ENCODE peak calls at places on chromosomes 6 and 20, in nine cellular contexts. U, A, R, C, S, Y, G, I and O are unnamed samples. For H3K9me3, the result is how much of the 10 kb centered on the place peaks cover.

GRCh38 chr20:4064118-4064962 is 49.0 kb upstream of the RNF24 start:
- DNase-seq in U (peak), A (peak), R (peak), C (peak), S (peak), Y (peak), G (no peak), I (peak), O (peak)

GRCh38 chr6:84151669-84152068 is 75.8 kb downstream of the CEP162 start:
- DNase-seq in U (no peak), A (no peak), R (no peak), C (no peak), S (no peak), Y (no peak), G (no peak), I (no peak), O (no peak)

GRCh38 chr20:46765506-46765905 is 56.1 kb downstream of the SLC2A10 start:
- DNase-seq in U (no peak), A (no peak), R (no peak), C (no peak), S (no peak), Y (no peak), G (no peak), I (no peak), O (no peak)

GRCh38 chr6:81766482-81767069 is 14.1 kb upstream of the TENT5A start:
- DNase-seq in U (no peak), A (peak), R (no peak), C (peak), S (no peak), Y (no peak), G (no peak), I (peak), O (peak)

GRCh38 chr6:170067257-170067656 is 223.6 kb downstream of the DLL1 start:
- DNase-seq in U (peak), A (no peak), R (peak), C (no peak), S (peak), Y (peak), G (no peak), I (no peak), O (no peak)

GRCh38 chr20:1533059-1533458 is 24.4 kb downstream of the SIRPD start:
- DNase-seq in U (no peak), A (no peak), R (no peak), C (no peak), S (no peak), Y (no peak), G (no peak), I (no peak), O (no peak)

GRCh38 chr20:41956316-41957050 is 338.3 kb upstream of the CHD6 start:
- DNase-seq in U (no peak), A (no peak), R (no peak), C (no peak), S (no peak), Y (no peak), G (no peak), I (no peak), O (no peak)

GRCh38 chr6:135851442-135852271 is at the start of gene PDE7B:
- DNase-seq in U (peak), A (peak), R (peak), C (peak), S (peak), Y (peak), G (peak), I (peak), O (peak)

GRCh38 chr20:21640556-21640955 is 64.9 kb upstream of the PAX1 start:
- DNase-seq in U (no peak), A (no peak), R (no peak), C (peak), S (no peak), Y (no peak), G (no peak), I (no peak), O (peak)

DNA sequence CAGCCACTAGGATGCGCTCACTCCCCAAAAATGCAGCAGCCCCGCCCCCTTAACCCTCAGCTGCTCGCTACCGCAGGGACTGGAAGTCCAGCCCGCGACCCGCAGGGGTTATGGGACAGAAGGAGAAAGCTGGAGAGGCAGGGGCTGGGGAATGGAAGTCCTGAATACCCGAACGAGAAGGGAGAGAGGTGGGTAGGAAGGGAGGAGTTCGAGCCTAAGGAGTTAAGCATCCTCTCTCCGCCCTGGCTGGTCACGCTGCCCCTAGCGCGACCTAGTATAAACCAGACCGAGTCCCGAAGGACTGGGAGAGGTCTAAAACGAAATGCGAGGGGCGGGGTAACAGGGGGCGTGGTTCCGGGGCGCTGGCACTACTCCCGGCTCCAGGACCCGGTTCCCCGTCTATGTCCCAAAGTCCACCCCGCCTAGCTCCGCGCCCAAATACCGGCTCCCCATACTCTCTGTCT is 448 bp upstream of the DDAH2 start:
- DNase-seq in U (peak), A (peak), R (peak), C (peak), S (peak), Y (peak), G (peak), I (peak), O (peak)
- TF ChIP-seq CTCF in U (peak), A (peak), R (peak), C (no peak), S (no peak), Y (peak), G (peak), I (peak), O (peak)

DNA sequence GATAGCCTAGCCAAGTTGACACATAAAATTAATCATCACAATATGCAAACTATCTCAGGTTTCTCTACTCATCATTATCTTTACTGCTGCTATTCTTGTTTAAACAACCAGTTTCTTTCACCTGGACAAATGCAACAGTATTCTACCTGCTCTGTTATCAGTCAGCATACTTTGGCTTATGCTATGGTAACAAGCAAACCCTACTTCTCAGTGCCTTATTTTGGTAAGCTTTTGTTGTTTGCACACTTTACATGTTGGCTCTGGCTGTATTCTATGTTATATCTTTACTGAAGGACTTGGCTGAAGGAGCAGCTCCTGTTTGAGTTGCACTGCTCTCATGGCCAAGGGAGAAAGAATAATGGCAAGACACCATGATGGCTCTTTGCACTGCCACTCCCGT is 463.1 kb downstream of the EPM2A start:
- DNase-seq in U (no peak), A (no peak), R (no peak), C (no peak), S (no peak), Y (no peak), G (no peak), I (no peak), O (no peak)
- H3K9me3 ChIP-seq in U (under half), A (under half), R (under half), C (under half), S (under half), Y (under half), G (under half), I (under half), O (under half)

GRCh38 chr6:76682842-76683241 is 610.4 kb upstream of the IMPG1 start:
- DNase-seq in U (no peak), A (no peak), R (no peak), C (no peak), S (no peak), Y (no peak), G (no peak), I (no peak), O (no peak)
- TF ChIP-seq CTCF in U (peak), A (no peak), R (no peak), C (peak), S (no peak), Y (peak), G (no peak), I (no peak), O (peak)

GRCh38 chr6:13384506-13384905 is 56.2 kb upstream of the TBC1D7 start:
- DNase-seq in U (no peak), A (no peak), R (no peak), C (no peak), S (no peak), Y (no peak), G (no peak), I (no peak), O (no peak)

GRCh38 chr6:13377054-13377758 is 48.9 kb upstream of the TBC1D7 start:
- DNase-seq in U (no peak), A (no peak), R (no peak), C (no peak), S (no peak), Y (no peak), G (no peak), I (no peak), O (no peak)

GRCh38 chr6:13383280-13384163 is 55.2 kb upstream of the TBC1D7 start:
- DNase-seq in U (no peak), A (no peak), R (peak), C (peak), S (no peak), Y (no peak), G (no peak), I (no peak), O (peak)

GRCh38 chr6:13378669-13379590 is 50.6 kb upstream of the TBC1D7 start:
- DNase-seq in U (peak), A (no peak), R (no peak), C (no peak), S (no peak), Y (no peak), G (no peak), I (no peak), O (no peak)

GRCh38 chr6:13380761-13381160 is 52.4 kb upstream of the TBC1D7 start:
- DNase-seq in U (no peak), A (no peak), R (no peak), C (no peak), S (no peak), Y (no peak), G (no peak), I (no peak), O (no peak)
- H3K9me3 ChIP-seq in U (under half), A (under half), R (under half), C (under half), S (under half), Y (under half), G (under half), I (under half), O (under half)

DNA sequence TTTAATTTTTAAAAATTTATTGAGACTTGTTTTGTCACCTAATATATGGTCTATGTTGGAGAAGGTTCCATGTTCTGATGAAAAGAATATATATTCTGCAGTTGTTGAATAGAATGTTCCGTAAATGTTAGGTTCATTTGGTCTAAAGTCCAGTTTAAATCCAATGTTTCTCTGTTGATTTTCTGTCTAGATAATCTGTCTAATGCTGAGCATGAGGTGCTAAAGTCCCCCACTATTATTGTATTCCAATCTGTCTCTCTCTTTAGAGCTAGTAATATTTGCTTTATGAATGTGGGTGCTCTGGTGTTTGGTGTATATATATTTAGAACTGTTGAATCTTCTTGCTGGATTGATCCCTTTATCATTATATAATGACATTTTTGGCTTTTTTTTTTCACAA is 15.5 kb downstream of the TRIM15 start:
- DNase-seq in U (no peak), A (no peak), R (no peak), C (no peak), S (no peak), Y (no peak), G (no peak), I (no peak), O (no peak)
- TF ChIP-seq CTCF in U (no peak), A (no peak), R (no peak), C (no peak), S (no peak), Y (no peak), G (no peak), I (no peak), O (no peak)

DNA sequence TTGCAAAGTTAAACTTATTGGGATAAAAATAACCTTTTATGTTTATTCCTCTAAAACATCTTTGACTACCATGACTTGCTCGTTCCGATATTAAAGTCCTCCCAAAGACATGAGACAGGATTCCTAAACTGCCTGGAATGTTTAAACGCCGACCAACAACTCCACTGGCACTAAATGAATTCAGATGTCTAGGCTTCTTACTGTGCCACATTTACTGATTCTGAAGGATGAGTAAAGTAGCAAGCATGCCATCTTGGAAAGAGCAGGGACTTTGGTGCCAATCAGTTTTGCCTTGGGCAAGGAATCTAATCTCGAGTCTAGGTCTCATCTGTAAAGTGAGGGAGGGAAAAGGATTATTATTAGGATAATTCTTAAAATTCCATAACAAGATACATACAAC is 25.3 kb downstream of the MBOAT1 start:
- DNase-seq in U (no peak), A (no peak), R (no peak), C (no peak), S (no peak), Y (no peak), G (no peak), I (no peak), O (no peak)
- H3K9me3 ChIP-seq in U (under half), A (under half), R (under half), C (under half), S (under half), Y (under half), G (under half), I (under half), O (under half)

GRCh38 chr6:118963003-118963402 is 28.0 kb upstream of the MCM9 start:
- DNase-seq in U (no peak), A (no peak), R (no peak), C (no peak), S (no peak), Y (no peak), G (no peak), I (no peak), O (no peak)
- TF ChIP-seq CTCF in U (no peak), A (no peak), R (no peak), C (peak), S (no peak), Y (peak), G (peak), I (no peak), O (peak)

DNA sequence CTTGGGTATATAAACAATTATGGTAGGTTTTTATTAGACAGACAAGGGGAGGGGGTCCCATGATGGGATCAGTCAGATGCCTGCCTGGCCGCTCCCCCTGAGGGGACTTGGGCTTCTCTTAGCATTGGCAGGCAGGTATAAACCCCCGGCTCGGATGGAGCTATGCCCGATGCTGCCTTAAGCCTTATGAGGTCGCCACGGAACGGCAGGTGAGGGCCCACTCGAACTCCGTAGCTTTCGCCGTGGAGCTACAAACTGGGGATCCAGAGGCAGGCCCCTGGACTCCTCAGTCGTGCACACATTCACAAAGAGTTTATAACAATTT is 148.8 kb downstream of the TRIM27 start:
- DNase-seq in U (no peak), A (no peak), R (no peak), C (no peak), S (no peak), Y (no peak), G (no peak), I (no peak), O (no peak)
- H3K9me3 ChIP-seq in U (under half), A (under half), R (under half), C (under half), S (under half), Y (under half), G (under half), I (under half), O (under half)

DNA sequence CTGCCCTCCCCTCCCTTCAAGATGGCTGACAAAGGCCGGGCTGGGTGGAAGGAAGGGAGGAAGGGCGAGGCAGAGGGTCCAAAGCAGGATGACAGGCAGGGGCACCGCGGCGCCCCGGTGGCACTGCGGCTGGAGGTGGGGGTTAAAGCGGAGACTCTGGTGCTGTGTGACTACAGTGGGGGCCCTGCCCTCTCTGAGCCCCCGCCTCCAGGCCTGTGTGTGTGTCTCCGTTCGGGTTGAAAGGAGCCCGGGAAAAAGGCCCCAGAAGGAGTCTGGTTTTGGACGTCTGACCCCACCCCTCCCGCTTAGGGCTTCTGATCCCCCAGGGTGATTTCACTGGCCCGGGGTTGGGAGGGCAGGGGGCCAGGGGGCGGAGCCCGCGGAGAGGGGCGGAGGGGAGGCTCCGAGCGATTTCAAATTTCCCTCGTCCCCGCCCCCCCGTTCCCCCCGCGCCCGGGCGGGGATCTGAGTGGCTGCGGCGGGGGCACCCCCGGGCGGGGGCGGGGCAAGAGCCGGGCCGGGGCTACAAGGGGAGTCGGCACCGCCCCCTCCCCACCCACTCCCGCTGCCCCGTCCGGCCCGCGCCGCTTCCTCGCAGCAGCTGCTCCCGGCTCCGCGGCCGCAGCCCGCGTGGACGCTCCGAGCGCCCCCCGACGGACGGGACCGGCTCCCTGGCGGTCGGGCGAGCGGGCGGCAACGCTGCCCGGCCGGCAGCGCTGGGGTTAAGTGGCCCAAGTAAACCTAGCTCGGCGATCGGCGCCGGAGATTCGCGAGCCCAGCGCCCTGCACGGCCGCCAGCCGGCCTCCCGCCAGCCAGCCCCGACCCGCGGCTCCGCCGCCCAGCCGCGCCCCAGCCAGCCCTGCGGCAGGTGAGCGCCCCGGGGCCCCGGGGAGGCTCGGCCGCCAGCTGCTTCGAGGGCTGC is at the start of gene DNMT3B:
- DNase-seq in U (peak), A (peak), R (peak), C (peak), S (peak), Y (no peak), G (peak), I (peak), O (peak)
- TF ChIP-seq CTCF in U (no peak), A (no peak), R (peak), C (peak), S (no peak), Y (peak), G (no peak), I (no peak), O (no peak)